ENCODE peak calls at places on chromosome 22, in ten cellular contexts. B is psoas muscle; F is mucosa of descending colon; O is heart right ventricle; G is GM20000; X is Calu3; J is CD8-positive, alpha-beta T cell; P is progenitor cell of endocrine pancreas; R is Peyer's patch; S is tibial nerve. M is an unnamed sample.

GRCh38 chr22:46501701-46502100 is 35.7 kb downstream of the CELSR1 start:
- DNase-seq in B (peak), F (no peak), O (no peak), G (no peak), X (peak), J (no peak), P (no peak), R (no peak), S (no peak), M (no peak)

GRCh38 chr22:24214467-24215285 is 30.2 kb downstream of the GGT5 start:
- DNase-seq in B (no peak), F (no peak), O (no peak), G (no peak), X (no peak), J (no peak), P (no peak), R (no peak), S (no peak), M (no peak)

GRCh38 chr22:35634015-35634414 is 14.2 kb upstream of the APOL6 start:
- DNase-seq in B (no peak), F (no peak), O (no peak), G (no peak), X (no peak), J (no peak), P (no peak), R (no peak), S (no peak), M (no peak)

GRCh38 chr22:19755145-19755710 is 5.3 kb upstream of the TBX1 start:
- DNase-seq in B (no peak), F (no peak), O (no peak), G (no peak), X (no peak), J (no peak), P (no peak), R (no peak), S (no peak), M (no peak)

GRCh38 chr22:31350410-31350863 is 4.3 kb upstream of the PATZ1 start:
- DNase-seq in B (no peak), F (no peak), O (no peak), G (no peak), X (peak), J (no peak), P (no peak), R (no peak), S (no peak), M (peak)

GRCh38 chr22:50711446-50712340 is 26.3 kb upstream of the ACR start:
- DNase-seq in B (peak), F (peak), O (no peak), G (no peak), X (no peak), J (no peak), P (no peak), R (no peak), S (no peak), M (peak)

GRCh38 chr22:48901324-48901723 is 926.3 kb downstream of the BRD1 start:
- DNase-seq in B (no peak), F (no peak), O (no peak), G (no peak), X (no peak), J (peak), P (no peak), R (no peak), S (no peak), M (no peak)

GRCh38 chr22:20965888-20966855 is 883 bp upstream of the AIFM3 start:
- DNase-seq in B (no peak), F (peak), O (no peak), G (no peak), X (no peak), J (no peak), P (no peak), R (no peak), S (no peak), M (no peak)

GRCh38 chr22:20212754-20213699 is 55.1 kb downstream of the RTN4R start:
- DNase-seq in B (no peak), F (no peak), O (no peak), G (no peak), X (no peak), J (no peak), P (no peak), R (no peak), S (no peak), M (no peak)

GRCh38 chr22:50606126-50606525 is 5.5 kb downstream of the MAPK8IP2 start:
- DNase-seq in B (no peak), F (no peak), O (no peak), G (no peak), X (no peak), J (no peak), P (no peak), R (no peak), S (no peak), M (no peak)

GRCh38 chr22:46500201-46500600 is 37.2 kb downstream of the CELSR1 start:
- DNase-seq in B (peak), F (no peak), O (no peak), G (no peak), X (no peak), J (no peak), P (no peak), R (no peak), S (no peak), M (peak)

GRCh38 chr22:20243545-20244249 is 24.4 kb downstream of the RTN4R start:
- DNase-seq in B (no peak), F (peak), O (peak), G (peak), X (peak), J (peak), P (no peak), R (peak), S (no peak), M (no peak)

GRCh38 chr22:24146190-24146616 is 35.1 kb upstream of the SUSD2 start:
- DNase-seq in B (peak), F (peak), O (peak), G (peak), X (peak), J (peak), P (no peak), R (peak), S (peak), M (no peak)

GRCh38 chr22:17267661-17268330 is 48.6 kb upstream of the ADA2 start:
- DNase-seq in B (no peak), F (no peak), O (no peak), G (no peak), X (no peak), J (no peak), P (no peak), R (no peak), S (no peak), M (no peak)

GRCh38 chr22:19693981-19694670 is 20.2 kb upstream of the SEPTIN5 start:
- DNase-seq in B (no peak), F (no peak), O (no peak), G (no peak), X (no peak), J (no peak), P (no peak), R (no peak), S (no peak), M (no peak)

GRCh38 chr22:19991645-19992451 is 24.8 kb downstream of the ARVCF start:
- DNase-seq in B (peak), F (peak), O (no peak), G (no peak), X (no peak), J (no peak), P (no peak), R (no peak), S (no peak), M (no peak)

GRCh38 chr22:47122441-47123000 is 360.1 kb downstream of the TBC1D22A start:
- DNase-seq in B (no peak), F (no peak), O (no peak), G (no peak), X (no peak), J (no peak), P (no peak), R (no peak), S (no peak), M (peak)

GRCh38 chr22:35625763-35626162 is 8.6 kb upstream of the MB start:
- DNase-seq in B (no peak), F (no peak), O (no peak), G (no peak), X (no peak), J (no peak), P (no peak), R (no peak), S (no peak), M (no peak)

GRCh38 chr22:48704335-48704734 is 1123.3 kb downstream of the BRD1 start:
- DNase-seq in B (no peak), F (no peak), O (no peak), G (no peak), X (no peak), J (no peak), P (no peak), R (no peak), S (no peak), M (no peak)

GRCh38 chr22:33030923-33031525 is 27.2 kb downstream of the SYN3 start:
- DNase-seq in B (no peak), F (no peak), O (no peak), G (no peak), X (no peak), J (no peak), P (no peak), R (no peak), S (no peak), M (no peak)

GRCh38 chr22:47295226-47295901 is 532.9 kb downstream of the TBC1D22A start:
- DNase-seq in B (no peak), F (no peak), O (no peak), G (no peak), X (no peak), J (peak), P (no peak), R (no peak), S (no peak), M (no peak)

GRCh38 chr22:35231585-35232084 is 25.7 kb upstream of the HMGXB4 start:
- DNase-seq in B (no peak), F (peak), O (peak), G (peak), X (peak), J (peak), P (peak), R (peak), S (peak), M (peak)

GRCh38 chr22:32801436-32802290 is at the start of gene TIMP3:
- DNase-seq in B (peak), F (peak), O (peak), G (no peak), X (peak), J (no peak), P (peak), R (peak), S (peak), M (peak)

GRCh38 chr22:40431021-40431420 is 60.6 kb downstream of the SGSM3 start:
- DNase-seq in B (no peak), F (no peak), O (no peak), G (no peak), X (no peak), J (no peak), P (no peak), R (no peak), S (no peak), M (no peak)

GRCh38 chr22:30743257-30744020 is 48.8 kb downstream of the OSBP2 start:
- DNase-seq in B (no peak), F (no peak), O (no peak), G (no peak), X (no peak), J (no peak), P (no peak), R (no peak), S (no peak), M (no peak)

GRCh38 chr22:45877036-45877380 is 100.0 kb downstream of the WNT7B start:
- DNase-seq in B (no peak), F (no peak), O (no peak), G (no peak), X (no peak), J (no peak), P (no peak), R (no peak), S (no peak), M (no peak)

GRCh38 chr22:19761022-19761499 is 483 bp downstream of the TBX1 start:
- DNase-seq in B (no peak), F (no peak), O (no peak), G (peak), X (no peak), J (no peak), P (no peak), R (no peak), S (no peak), M (no peak)

GRCh38 chr22:49019737-49020136 is 807.9 kb downstream of the BRD1 start:
- DNase-seq in B (no peak), F (peak), O (no peak), G (no peak), X (no peak), J (no peak), P (no peak), R (no peak), S (no peak), M (no peak)

DNA sequence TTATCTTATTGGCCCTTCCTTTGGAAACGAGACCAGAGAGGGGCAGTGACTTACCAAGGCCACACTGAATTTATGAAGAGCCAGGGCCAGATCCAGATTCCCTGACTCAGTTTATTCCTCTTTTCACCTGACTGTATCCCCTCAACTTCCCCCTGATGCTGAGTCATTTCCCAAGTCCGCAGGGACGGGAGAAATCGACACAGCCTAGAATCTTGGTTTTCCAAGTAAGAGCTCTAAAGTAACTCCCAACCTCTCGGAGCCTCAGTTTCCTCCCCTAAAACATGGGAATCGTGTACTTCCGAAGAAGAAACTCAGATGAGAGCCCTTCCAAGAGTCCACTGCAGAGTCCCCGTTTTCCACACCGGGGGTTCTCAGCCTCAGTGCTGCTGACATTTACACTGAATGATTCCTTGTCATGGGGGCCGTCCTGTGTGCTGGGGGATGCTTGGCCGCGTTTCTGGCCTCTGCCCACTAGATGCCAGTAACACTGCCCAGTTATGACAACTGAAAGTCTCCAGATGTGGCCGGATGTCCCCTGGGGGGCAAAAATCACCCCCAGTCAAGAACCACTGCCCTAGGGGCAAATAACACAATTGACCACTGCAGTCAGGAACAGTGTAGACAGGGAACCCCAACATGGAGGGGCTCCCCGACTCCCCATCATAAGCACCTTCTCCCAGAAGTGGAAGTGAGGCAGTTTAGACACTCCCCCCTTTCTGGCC is 11.2 kb downstream of the MPST start:
- DNase-seq in B (no peak), F (no peak), O (no peak), G (no peak), X (no peak), J (no peak), P (no peak), R (no peak), S (no peak), M (no peak)
- TF ChIP-seq CTCF in B (no peak), F (no peak), O (no peak), G (no peak), X (no peak), J (no peak), P (no peak), R (no peak), S (no peak), M (no peak)

GRCh38 chr22:38872172-38872830 is at the start of gene CBX6:
- DNase-seq in B (peak), F (peak), O (peak), G (peak), X (peak), J (peak), P (peak), R (peak), S (peak), M (peak)
- TF ChIP-seq CTCF in B (no peak), F (no peak), O (no peak), G (no peak), X (no peak), J (no peak), P (no peak), R (no peak), S (no peak), M (no peak)

GRCh38 chr22:26798433-26799065 is 141.2 kb downstream of the MIAT start:
- DNase-seq in B (no peak), F (peak), O (no peak), G (no peak), X (no peak), J (no peak), P (no peak), R (no peak), S (no peak), M (no peak)

GRCh38 chr22:26801449-26801848 is 144.1 kb downstream of the MIAT start:
- DNase-seq in B (no peak), F (no peak), O (no peak), G (no peak), X (no peak), J (no peak), P (no peak), R (no peak), S (no peak), M (no peak)

GRCh38 chr22:26800858-26801257 is 143.5 kb downstream of the MIAT start:
- DNase-seq in B (no peak), F (no peak), O (no peak), G (no peak), X (peak), J (no peak), P (peak), R (no peak), S (no peak), M (no peak)

GRCh38 chr22:26796785-26797184 is 139.4 kb downstream of the MIAT start:
- DNase-seq in B (no peak), F (no peak), O (no peak), G (no peak), X (no peak), J (no peak), P (no peak), R (no peak), S (no peak), M (no peak)

GRCh38 chr22:26797910-26798309 is 140.5 kb downstream of the MIAT start:
- DNase-seq in B (no peak), F (no peak), O (no peak), G (no peak), X (no peak), J (no peak), P (no peak), R (no peak), S (no peak), M (no peak)
- TF ChIP-seq CTCF in B (no peak), F (no peak), O (no peak), G (no peak), X (no peak), J (no peak), P (no peak), R (no peak), S (no peak), M (no peak)

DNA sequence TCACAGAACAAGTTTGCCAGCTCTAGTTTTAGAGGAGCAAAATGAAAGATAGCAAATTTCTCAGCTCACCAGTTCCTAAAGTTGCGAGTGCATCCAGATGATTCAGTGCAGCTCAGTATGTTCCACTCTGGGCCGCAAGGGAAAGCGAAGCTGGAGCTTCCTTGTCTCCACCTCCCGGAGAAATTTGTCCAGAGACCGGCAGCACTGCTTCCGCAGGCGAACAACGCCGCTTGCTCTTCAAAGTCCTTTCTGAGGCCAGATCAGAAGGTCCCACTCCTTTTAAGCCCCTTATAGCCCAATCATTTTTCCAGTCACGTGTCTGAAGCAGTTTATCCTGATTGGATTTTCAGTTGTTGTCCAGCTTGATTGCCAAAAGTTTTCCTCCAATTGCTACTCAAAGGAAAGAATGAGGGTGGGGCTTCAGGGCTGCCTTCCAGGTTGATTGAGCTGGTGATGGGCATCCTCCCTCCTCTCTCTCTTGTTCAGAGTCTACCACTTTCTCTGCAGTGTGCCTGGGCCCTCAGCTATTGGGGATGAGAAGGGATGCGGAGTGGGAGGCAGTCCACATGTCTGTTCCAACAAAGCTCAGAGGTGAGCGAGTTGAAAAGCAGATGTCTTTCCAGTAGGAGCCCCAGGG is at the start of gene ZNF280A:
- DNase-seq in B (peak), F (no peak), O (no peak), G (no peak), X (no peak), J (no peak), P (no peak), R (no peak), S (peak), M (no peak)
- TF ChIP-seq CTCF in B (no peak), F (no peak), O (no peak), G (no peak), X (no peak), J (no peak), P (no peak), R (no peak), S (no peak), M (no peak)

DNA sequence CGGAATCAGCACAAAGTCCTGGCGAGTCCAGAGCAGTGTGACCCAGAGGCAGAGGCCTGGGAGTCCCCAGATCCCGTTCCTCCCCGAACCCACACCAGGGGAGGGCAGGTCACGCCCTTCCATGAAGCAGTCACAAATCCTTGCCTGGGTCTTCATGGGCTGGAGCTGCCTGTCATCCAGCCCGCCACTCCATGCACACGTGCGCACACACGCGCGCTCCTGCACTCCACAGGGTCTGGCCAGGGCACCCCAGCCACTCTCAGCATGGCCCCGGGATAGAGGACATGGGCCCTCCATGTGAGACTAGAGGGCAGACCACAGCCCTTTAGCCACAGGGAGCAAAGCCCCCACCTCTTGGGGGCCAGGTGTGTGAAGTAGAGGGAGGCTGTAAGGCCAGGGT is 5.7 kb upstream of the TNFRSF13C start:
- DNase-seq in B (no peak), F (no peak), O (no peak), G (no peak), X (no peak), J (no peak), P (no peak), R (no peak), S (no peak), M (no peak)
- TF ChIP-seq CTCF in B (no peak), F (no peak), O (no peak), G (no peak), X (no peak), J (no peak), P (no peak), R (no peak), S (no peak), M (no peak)

DNA sequence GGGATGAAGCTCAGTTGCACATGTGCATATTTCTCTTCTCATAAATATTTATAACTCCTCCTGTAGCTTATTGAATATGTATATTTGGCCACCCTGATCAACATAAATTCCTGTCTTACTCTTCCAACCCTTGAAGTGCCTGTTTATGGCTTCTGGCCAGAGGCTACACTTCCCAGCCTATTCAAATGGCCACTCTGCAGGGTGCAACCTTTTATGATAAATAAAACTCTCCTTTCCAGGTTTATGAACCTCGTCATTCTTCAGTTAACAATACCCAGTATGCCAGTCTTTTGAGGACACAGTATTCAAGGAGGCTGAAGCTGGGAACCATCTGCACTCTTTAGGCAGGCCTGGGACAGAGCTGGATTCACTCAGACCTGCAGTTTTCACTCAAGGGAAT is 2.6 kb upstream of the RTL6 start:
- DNase-seq in B (no peak), F (no peak), O (no peak), G (no peak), X (no peak), J (no peak), P (no peak), R (no peak), S (no peak), M (no peak)
- TF ChIP-seq CTCF in B (no peak), F (no peak), O (no peak), G (no peak), X (no peak), J (no peak), P (no peak), R (no peak), S (no peak), M (no peak)

GRCh38 chr22:29387921-29388758 is at the start of gene AP1B1:
- DNase-seq in B (peak), F (peak), O (peak), G (peak), X (peak), J (peak), P (peak), R (peak), S (peak), M (peak)
- TF ChIP-seq CTCF in B (no peak), F (no peak), O (no peak), G (no peak), X (no peak), J (no peak), P (no peak), R (no peak), S (no peak), M (no peak)